ENCODE peak calls at places on chromosome 21, in ten cellular contexts. L is Calu3, Z is SHP77, D is C1 segment of cervical spinal cord, A is endothelial cell, K is ELR, O is occipital lobe, E is fibroblast of mammary gland, C is NCI-H1105 treated with DMSO at 0.1 percent for 48 hours, J is transverse colon. X is an unnamed sample.

GRCh38 chr21:15298306-15298705 is 233.5 kb upstream of the NRIP1 start:
- DNase-seq in D (no peak), K (no peak), J (no peak), C (no peak), E (no peak), A (no peak), L (no peak), O (no peak), Z (no peak), X (no peak)

GRCh38 chr21:36788116-36788515 is 89.2 kb downstream of the SIM2 start:
- DNase-seq in E (no peak), K (peak; percentile 57), J (peak; percentile 69), O (no peak), C (no peak), D (no peak), L (peak; percentile 62), Z (no peak), A (no peak), X (no peak)

GRCh38 chr21:14382486-14382834 is 486 bp downstream of the HSPA13 start:
- DNase-seq in O (peak; percentile 39), Z (no peak), A (no peak), J (no peak), L (peak; percentile 3), D (no peak), E (peak; percentile 17), K (no peak), C (peak; percentile 68), X (peak; percentile 30)

GRCh38 chr21:38859852-38860251 is 54.1 kb downstream of the ETS2 start:
- DNase-seq in C (no peak), A (no peak), K (peak; percentile 75), E (peak; percentile 50), D (no peak), O (no peak), L (no peak), Z (no peak), J (no peak), X (no peak)

GRCh38 chr21:36697473-36698159 is 1.3 kb upstream of the SIM2 start:
- DNase-seq in C (no peak), L (no peak), E (no peak), K (no peak), D (no peak), A (peak; percentile 50), O (no peak), J (no peak), Z (no peak), X (no peak)

GRCh38 chr21:28111151-28111619 is 881.5 kb downstream of the LTN1 start:
- DNase-seq in L (no peak), O (no peak), Z (no peak), K (no peak), D (no peak), E (peak; percentile 98), J (peak; percentile 39), C (no peak), A (no peak), X (no peak)

GRCh38 chr21:46641656-46642055 is 6.2 kb downstream of the PRMT2 start:
- DNase-seq in L (no peak), K (no peak), A (no peak), J (no peak), D (no peak), C (no peak), Z (no peak), E (no peak), O (no peak), X (no peak)

GRCh38 chr21:33355996-33356395 is 31.2 kb downstream of the IFNAR1 start:
- DNase-seq in A (no peak), D (no peak), E (no peak), L (no peak), Z (no peak), O (no peak), C (no peak), K (no peak), J (no peak), X (no peak)

X was measured in Kasumi-1.